ENCODE peak calls at places on chromosomes 1 and 21, in six cellular contexts. One of them, this sample, is unnamed.

GRCh38 chr1:151779852-151780251 is 10.4 kb downstream of the TDRKH start:
- DNase-seq in pons: no peak
- DNase-seq in PC-3: no peak
- DNase-seq in GDM1: no peak
- DNase-seq in SK-N-DZ: no peak
- DNase-seq in spleen: no peak
- DNase-seq in this sample: no peak

GRCh38 chr1:186500804-186501203 is 39.9 kb upstream of the PDC start:
- DNase-seq in pons: no peak
- DNase-seq in PC-3: no peak
- DNase-seq in GDM1: no peak
- DNase-seq in SK-N-DZ: no peak
- DNase-seq in spleen: no peak
- DNase-seq in this sample: no peak

GRCh38 chr1:214216779-214217178 is 64.2 kb upstream of the SMYD2 start:
- DNase-seq in pons: no peak
- DNase-seq in PC-3: peak; percentile 95
- DNase-seq in GDM1: no peak
- DNase-seq in SK-N-DZ: no peak
- DNase-seq in spleen: no peak
- DNase-seq in this sample: no peak

GRCh38 chr21:42724226-42724920 is 71.0 kb downstream of the PDE9A start:
- DNase-seq in pons: no peak
- DNase-seq in PC-3: peak; percentile 96
- DNase-seq in GDM1: no peak
- DNase-seq in SK-N-DZ: no peak
- DNase-seq in spleen: no peak
- DNase-seq in this sample: no peak

GRCh38 chr21:45152265-45152746 is 77.9 kb downstream of the ADARB1 start:
- DNase-seq in pons: peak; percentile 41
- DNase-seq in PC-3: no peak
- DNase-seq in GDM1: peak; percentile 88
- DNase-seq in SK-N-DZ: peak; percentile 56
- DNase-seq in spleen: peak; percentile 92
- DNase-seq in this sample: peak; percentile 78

GRCh38 chr1:201503397-201504176 is 3.3 kb downstream of the CSRP1 start:
- DNase-seq in pons: no peak
- DNase-seq in PC-3: peak; percentile 86
- DNase-seq in GDM1: no peak
- DNase-seq in SK-N-DZ: no peak
- DNase-seq in spleen: peak; percentile 51
- DNase-seq in this sample: peak; percentile 53

GRCh38 chr21:38948377-38948776 is 142.6 kb downstream of the ETS2 start:
- DNase-seq in pons: no peak
- DNase-seq in PC-3: no peak
- DNase-seq in GDM1: no peak
- DNase-seq in SK-N-DZ: no peak
- DNase-seq in spleen: no peak
- DNase-seq in this sample: no peak

GRCh38 chr21:39669485-39669884 is 56.7 kb downstream of the B3GALT5 start:
- DNase-seq in pons: no peak
- DNase-seq in PC-3: no peak
- DNase-seq in GDM1: no peak
- DNase-seq in SK-N-DZ: no peak
- DNase-seq in spleen: peak; percentile 53
- DNase-seq in this sample: no peak

GRCh38 chr1:154840557-154841176 is 29.4 kb downstream of the KCNN3 start:
- DNase-seq in pons: no peak
- DNase-seq in PC-3: no peak
- DNase-seq in GDM1: no peak
- DNase-seq in SK-N-DZ: peak; percentile 28
- DNase-seq in spleen: no peak
- DNase-seq in this sample: no peak

GRCh38 chr1:158180741-158181576 is at the start of gene CD1D:
- DNase-seq in pons: no peak
- DNase-seq in PC-3: no peak
- DNase-seq in GDM1: peak; percentile 47
- DNase-seq in SK-N-DZ: no peak
- DNase-seq in spleen: peak; percentile 89
- DNase-seq in this sample: peak; percentile 23

GRCh38 chr1:58249729-58250586 is 296.6 kb downstream of the OMA1 start:
- DNase-seq in pons: peak; percentile 19
- DNase-seq in PC-3: no peak
- DNase-seq in GDM1: no peak
- DNase-seq in SK-N-DZ: peak; percentile 84
- DNase-seq in spleen: no peak
- DNase-seq in this sample: peak; percentile 61

GRCh38 chr1:162248854-162249535 is 127.7 kb downstream of the SPATA46 start:
- DNase-seq in pons: peak; percentile 74
- DNase-seq in PC-3: no peak
- DNase-seq in GDM1: no peak
- DNase-seq in SK-N-DZ: no peak
- DNase-seq in spleen: no peak
- DNase-seq in this sample: peak; percentile 64

GRCh38 chr1:13700521-13701273 is 709 bp downstream of the PRDM2 start:
- DNase-seq in pons: peak; percentile 60
- DNase-seq in PC-3: peak; percentile 11
- DNase-seq in GDM1: no peak
- DNase-seq in SK-N-DZ: no peak
- DNase-seq in spleen: peak; percentile 89
- DNase-seq in this sample: peak; percentile 59

GRCh38 chr1:90964444-90965035 is 57.3 kb downstream of the ZNF644 start:
- DNase-seq in pons: peak; percentile 60
- DNase-seq in PC-3: peak; percentile 44
- DNase-seq in GDM1: no peak
- DNase-seq in SK-N-DZ: peak; percentile 17
- DNase-seq in spleen: no peak
- DNase-seq in this sample: peak; percentile 24

GRCh38 chr1:41313661-41314131 is 47.5 kb upstream of the FOXO6 start:
- DNase-seq in pons: no peak
- DNase-seq in PC-3: peak; percentile 31
- DNase-seq in GDM1: no peak
- DNase-seq in SK-N-DZ: peak; percentile 40
- DNase-seq in spleen: no peak
- DNase-seq in this sample: no peak

GRCh38 chr1:26234644-26235384 is 814 bp downstream of the CEP85 start:
- DNase-seq in pons: peak; percentile 37
- DNase-seq in PC-3: peak; percentile 48
- DNase-seq in GDM1: no peak
- DNase-seq in SK-N-DZ: peak; percentile 13
- DNase-seq in spleen: no peak
- DNase-seq in this sample: peak; percentile 17

GRCh38 chr1:16032388-16033100 is 10.7 kb downstream of the CLCNKA start:
- DNase-seq in pons: peak; percentile 65
- DNase-seq in PC-3: peak; percentile 85
- DNase-seq in GDM1: peak; percentile 31
- DNase-seq in SK-N-DZ: peak; percentile 84
- DNase-seq in spleen: peak; percentile 86
- DNase-seq in this sample: peak; percentile 78

GRCh38 chr1:235018161-235018560 is 110.5 kb downstream of the TOMM20 start:
- DNase-seq in pons: no peak
- DNase-seq in PC-3: peak; percentile 93
- DNase-seq in GDM1: no peak
- DNase-seq in SK-N-DZ: no peak
- DNase-seq in spleen: no peak
- DNase-seq in this sample: no peak

GRCh38 chr1:84620720-84621313 is 46.6 kb upstream of the CTBS start:
- DNase-seq in pons: peak; percentile 63
- DNase-seq in PC-3: peak; percentile 84
- DNase-seq in GDM1: peak; percentile 81
- DNase-seq in SK-N-DZ: peak; percentile 15
- DNase-seq in spleen: peak; percentile 95
- DNase-seq in this sample: peak; percentile 72

GRCh38 chr21:42073140-42074099 is 2.3 kb downstream of the UMODL1 start:
- DNase-seq in pons: no peak
- DNase-seq in PC-3: peak; percentile 18
- DNase-seq in GDM1: no peak
- DNase-seq in SK-N-DZ: no peak
- DNase-seq in spleen: peak; percentile 66
- DNase-seq in this sample: no peak

GRCh38 chr1:89065077-89065868 is at the start of gene GBP1:
- DNase-seq in pons: peak; percentile 74
- DNase-seq in PC-3: peak; percentile 29
- DNase-seq in GDM1: no peak
- DNase-seq in SK-N-DZ: no peak
- DNase-seq in spleen: no peak
- DNase-seq in this sample: no peak

GRCh38 chr1:248757784-248758195 is 2.2 kb upstream of the LYPD8 start:
- DNase-seq in pons: no peak
- DNase-seq in PC-3: no peak
- DNase-seq in GDM1: no peak
- DNase-seq in SK-N-DZ: no peak
- DNase-seq in spleen: no peak
- DNase-seq in this sample: no peak

GRCh38 chr1:226549937-226550670 is 1.5 kb downstream of the STUM start:
- DNase-seq in pons: peak; percentile 42
- DNase-seq in PC-3: peak; percentile 62
- DNase-seq in GDM1: no peak
- DNase-seq in SK-N-DZ: no peak
- DNase-seq in spleen: no peak
- DNase-seq in this sample: peak; percentile 77

GRCh38 chr1:24966724-24967346 is 36.8 kb upstream of the RUNX3 start:
- DNase-seq in pons: no peak
- DNase-seq in PC-3: peak; percentile 54
- DNase-seq in GDM1: no peak
- DNase-seq in SK-N-DZ: no peak
- DNase-seq in spleen: peak; percentile 66
- DNase-seq in this sample: no peak

GRCh38 chr1:155320661-155321576 is at the start of gene RUSC1:
- DNase-seq in pons: peak; percentile 58
- DNase-seq in PC-3: peak; percentile 41
- DNase-seq in GDM1: no peak
- DNase-seq in SK-N-DZ: peak; percentile 70
- DNase-seq in spleen: peak; percentile 93
- DNase-seq in this sample: peak; percentile 88

GRCh38 chr1:59017501-59018231 is 233.8 kb upstream of the JUN start:
- DNase-seq in pons: no peak
- DNase-seq in PC-3: no peak
- DNase-seq in GDM1: no peak
- DNase-seq in SK-N-DZ: no peak
- DNase-seq in spleen: no peak
- DNase-seq in this sample: no peak

GRCh38 chr1:214824758-214825157 is 221.8 kb downstream of the CENPF start:
- DNase-seq in pons: no peak
- DNase-seq in PC-3: peak; percentile 72
- DNase-seq in GDM1: no peak
- DNase-seq in SK-N-DZ: no peak
- DNase-seq in spleen: no peak
- DNase-seq in this sample: no peak

GRCh38 chr1:147504801-147505303 is 36.4 kb upstream of the BCL9 start:
- DNase-seq in pons: no peak
- DNase-seq in PC-3: peak; percentile 49
- DNase-seq in GDM1: no peak
- DNase-seq in SK-N-DZ: peak; percentile 60
- DNase-seq in spleen: no peak
- DNase-seq in this sample: peak; percentile 17

GRCh38 chr1:10940451-10940804 is 72.0 kb upstream of the TARDBP start:
- DNase-seq in pons: no peak
- DNase-seq in PC-3: no peak
- DNase-seq in GDM1: no peak
- DNase-seq in SK-N-DZ: no peak
- DNase-seq in spleen: no peak
- DNase-seq in this sample: no peak

GRCh38 chr1:165235777-165236285 is 120.7 kb downstream of the LMX1A start:
- DNase-seq in pons: no peak
- DNase-seq in PC-3: no peak
- DNase-seq in GDM1: no peak
- DNase-seq in SK-N-DZ: peak; percentile 15
- DNase-seq in spleen: no peak
- DNase-seq in this sample: peak; percentile 59

GRCh38 chr1:42191319-42191718 is 26.8 kb upstream of the GUCA2A start:
- DNase-seq in pons: no peak
- DNase-seq in PC-3: no peak
- DNase-seq in GDM1: no peak
- DNase-seq in SK-N-DZ: no peak
- DNase-seq in spleen: no peak
- DNase-seq in this sample: no peak

GRCh38 chr21:39631842-39632577 is 19.3 kb downstream of the B3GALT5 start:
- DNase-seq in pons: no peak
- DNase-seq in PC-3: no peak
- DNase-seq in GDM1: no peak
- DNase-seq in SK-N-DZ: no peak
- DNase-seq in spleen: no peak
- DNase-seq in this sample: no peak

GRCh38 chr1:22500476-22500875 is 48.8 kb downstream of the ZBTB40 start:
- DNase-seq in pons: peak; percentile 15
- DNase-seq in PC-3: no peak
- DNase-seq in GDM1: no peak
- DNase-seq in SK-N-DZ: no peak
- DNase-seq in spleen: no peak
- DNase-seq in this sample: peak; percentile 33

GRCh38 chr1:184632415-184633175 is 122.1 kb downstream of the EDEM3 start:
- DNase-seq in pons: no peak
- DNase-seq in PC-3: peak; percentile 72
- DNase-seq in GDM1: no peak
- DNase-seq in SK-N-DZ: no peak
- DNase-seq in spleen: no peak
- DNase-seq in this sample: no peak

GRCh38 chr1:172477216-172477615 is 33.3 kb upstream of the PIGC start:
- DNase-seq in pons: no peak
- DNase-seq in PC-3: peak; percentile 92
- DNase-seq in GDM1: no peak
- DNase-seq in SK-N-DZ: no peak
- DNase-seq in spleen: no peak
- DNase-seq in this sample: no peak

GRCh38 chr1:18784523-18784833 is 75.0 kb downstream of the TAS1R2 start:
- DNase-seq in pons: no peak
- DNase-seq in PC-3: no peak
- DNase-seq in GDM1: no peak
- DNase-seq in SK-N-DZ: no peak
- DNase-seq in spleen: no peak
- DNase-seq in this sample: no peak

GRCh38 chr1:219774386-219774785 is 154.0 kb downstream of the SLC30A10 start:
- DNase-seq in pons: no peak
- DNase-seq in PC-3: peak; percentile 38
- DNase-seq in GDM1: no peak
- DNase-seq in SK-N-DZ: no peak
- DNase-seq in spleen: no peak
- DNase-seq in this sample: no peak

GRCh38 chr1:51576085-51576444 is 40.8 kb upstream of the OSBPL9 start:
- DNase-seq in pons: no peak
- DNase-seq in PC-3: no peak
- DNase-seq in GDM1: no peak
- DNase-seq in SK-N-DZ: no peak
- DNase-seq in spleen: no peak
- DNase-seq in this sample: no peak

This sample was measured in Ammon's horn.